ENCODE peak calls at places on chromosomes 13 and 19, in ten cellular contexts. One of them, this sample, is unnamed. For H3K27me3, the result is how much of the 10 kb centered on the place peaks cover.

GRCh38 chr13:49353908-49354307 is 90.0 kb downstream of the CAB39L start:
- DNase-seq in colonic mucosa: no peak
- DNase-seq in neural progenitor cell: no peak
- DNase-seq in BE2C: no peak
- DNase-seq in left ventricle myocardium inferior: no peak
- DNase-seq in hepatocyte: no peak
- DNase-seq in ovary: no peak
- DNase-seq in fibroblast of lung: no peak
- DNase-seq in heart left ventricle: no peak
- DNase-seq in dorsolateral prefrontal cortex: no peak
- DNase-seq in this sample: no peak

GRCh38 chr13:36432106-36432544 is at the start of gene CCNA1:
- DNase-seq in BE2C: peak
- DNase-seq in fibroblast of lung: no peak
- DNase-seq in hepatocyte: peak
- DNase-seq in ovary: no peak
- DNase-seq in colonic mucosa: peak
- DNase-seq in neural progenitor cell: peak
- DNase-seq in dorsolateral prefrontal cortex: peak
- DNase-seq in heart left ventricle: no peak
- DNase-seq in left ventricle myocardium inferior: peak
- DNase-seq in this sample: no peak

GRCh38 chr19:49335071-49335783 is at the start of gene CD37:
- DNase-seq in BE2C: no peak
- DNase-seq in left ventricle myocardium inferior: no peak
- DNase-seq in heart left ventricle: peak
- DNase-seq in fibroblast of lung: no peak
- DNase-seq in neural progenitor cell: no peak
- DNase-seq in ovary: no peak
- DNase-seq in hepatocyte: no peak
- DNase-seq in dorsolateral prefrontal cortex: no peak
- DNase-seq in colonic mucosa: peak
- DNase-seq in this sample: peak

GRCh38 chr13:101795025-101795424 is 342.6 kb downstream of the ITGBL1 start:
- DNase-seq in left ventricle myocardium inferior: no peak
- DNase-seq in BE2C: no peak
- DNase-seq in fibroblast of lung: no peak
- DNase-seq in dorsolateral prefrontal cortex: no peak
- DNase-seq in colonic mucosa: no peak
- DNase-seq in hepatocyte: no peak
- DNase-seq in heart left ventricle: no peak
- DNase-seq in neural progenitor cell: no peak
- DNase-seq in ovary: no peak
- DNase-seq in this sample: no peak

GRCh38 chr19:18117692-18118378 is 20.3 kb downstream of the MAST3 start:
- DNase-seq in fibroblast of lung: peak
- DNase-seq in dorsolateral prefrontal cortex: peak
- DNase-seq in left ventricle myocardium inferior: peak
- DNase-seq in colonic mucosa: peak
- DNase-seq in BE2C: peak
- DNase-seq in heart left ventricle: peak
- DNase-seq in hepatocyte: peak
- DNase-seq in neural progenitor cell: peak
- DNase-seq in ovary: peak
- DNase-seq in this sample: peak

GRCh38 chr13:96982672-96983071 is 11.6 kb downstream of the OXGR1 start:
- DNase-seq in heart left ventricle: peak
- DNase-seq in dorsolateral prefrontal cortex: no peak
- DNase-seq in neural progenitor cell: no peak
- DNase-seq in colonic mucosa: no peak
- DNase-seq in ovary: no peak
- DNase-seq in BE2C: no peak
- DNase-seq in fibroblast of lung: no peak
- DNase-seq in left ventricle myocardium inferior: no peak
- DNase-seq in hepatocyte: no peak
- DNase-seq in this sample: no peak

GRCh38 chr13:65926750-65927171 is 1303.4 kb downstream of the PCDH9 start:
- DNase-seq in BE2C: peak
- DNase-seq in fibroblast of lung: no peak
- DNase-seq in ovary: no peak
- DNase-seq in heart left ventricle: no peak
- DNase-seq in neural progenitor cell: peak
- DNase-seq in dorsolateral prefrontal cortex: no peak
- DNase-seq in colonic mucosa: peak
- DNase-seq in hepatocyte: peak
- DNase-seq in left ventricle myocardium inferior: peak
- DNase-seq in this sample: no peak

GRCh38 chr19:40716655-40717324 is at the start of the genes COQ8B and ITPKC:
- DNase-seq in heart left ventricle: peak
- DNase-seq in ovary: peak
- DNase-seq in neural progenitor cell: peak
- DNase-seq in fibroblast of lung: peak
- DNase-seq in colonic mucosa: peak
- DNase-seq in BE2C: peak
- DNase-seq in hepatocyte: peak
- DNase-seq in left ventricle myocardium inferior: peak
- DNase-seq in dorsolateral prefrontal cortex: peak
- DNase-seq in this sample: peak

GRCh38 chr13:109816979-109817275 is 30.5 kb upstream of the IRS2 start:
- DNase-seq in dorsolateral prefrontal cortex: no peak
- DNase-seq in hepatocyte: no peak
- DNase-seq in ovary: no peak
- DNase-seq in BE2C: no peak
- DNase-seq in heart left ventricle: no peak
- DNase-seq in colonic mucosa: no peak
- DNase-seq in left ventricle myocardium inferior: no peak
- DNase-seq in neural progenitor cell: no peak
- DNase-seq in fibroblast of lung: peak
- DNase-seq in this sample: no peak

GRCh38 chr19:49664171-49665070 is 1.2 kb downstream of the IRF3 start:
- DNase-seq in dorsolateral prefrontal cortex: peak
- DNase-seq in left ventricle myocardium inferior: peak
- DNase-seq in neural progenitor cell: peak
- DNase-seq in heart left ventricle: peak
- DNase-seq in ovary: peak
- DNase-seq in fibroblast of lung: peak
- DNase-seq in hepatocyte: peak
- DNase-seq in BE2C: peak
- DNase-seq in colonic mucosa: peak
- DNase-seq in this sample: no peak

GRCh38 chr13:109939838-109940237 is 153.5 kb upstream of the IRS2 start:
- DNase-seq in neural progenitor cell: no peak
- DNase-seq in fibroblast of lung: no peak
- DNase-seq in dorsolateral prefrontal cortex: no peak
- DNase-seq in colonic mucosa: no peak
- DNase-seq in heart left ventricle: no peak
- DNase-seq in BE2C: no peak
- DNase-seq in hepatocyte: no peak
- DNase-seq in ovary: no peak
- DNase-seq in left ventricle myocardium inferior: no peak
- DNase-seq in this sample: no peak

GRCh38 chr19:58409010-58409790 is 751 bp downstream of the ZNF584 start:
- DNase-seq in hepatocyte: peak
- DNase-seq in left ventricle myocardium inferior: no peak
- DNase-seq in BE2C: peak
- DNase-seq in ovary: peak
- DNase-seq in fibroblast of lung: no peak
- DNase-seq in neural progenitor cell: peak
- DNase-seq in heart left ventricle: no peak
- DNase-seq in dorsolateral prefrontal cortex: no peak
- DNase-seq in colonic mucosa: no peak
- DNase-seq in this sample: no peak

GRCh38 chr13:43289458-43290255 is 266.3 kb downstream of the DNAJC15 start:
- DNase-seq in dorsolateral prefrontal cortex: no peak
- DNase-seq in left ventricle myocardium inferior: no peak
- DNase-seq in fibroblast of lung: no peak
- DNase-seq in hepatocyte: no peak
- DNase-seq in neural progenitor cell: no peak
- DNase-seq in colonic mucosa: no peak
- DNase-seq in BE2C: no peak
- DNase-seq in heart left ventricle: no peak
- DNase-seq in ovary: no peak
- DNase-seq in this sample: no peak

GRCh38 chr19:48333467-48334384 is 8.4 kb downstream of the EMP3 start:
- DNase-seq in colonic mucosa: peak
- DNase-seq in ovary: peak
- DNase-seq in heart left ventricle: peak
- DNase-seq in dorsolateral prefrontal cortex: peak
- DNase-seq in neural progenitor cell: peak
- DNase-seq in hepatocyte: peak
- DNase-seq in left ventricle myocardium inferior: peak
- DNase-seq in fibroblast of lung: peak
- DNase-seq in BE2C: peak
- DNase-seq in this sample: peak
- TF ChIP-seq CTCF in colonic mucosa: peak
- TF ChIP-seq CTCF in ovary: peak
- TF ChIP-seq CTCF in heart left ventricle: peak
- TF ChIP-seq CTCF in dorsolateral prefrontal cortex: peak
- TF ChIP-seq CTCF in neural progenitor cell: peak
- TF ChIP-seq CTCF in hepatocyte: peak
- TF ChIP-seq CTCF in left ventricle myocardium inferior: peak
- TF ChIP-seq CTCF in fibroblast of lung: peak
- TF ChIP-seq CTCF in BE2C: peak
- TF ChIP-seq CTCF in this sample: peak

GRCh38 chr19:38880076-38880881 is 2.2 kb upstream of the RINL start:
- DNase-seq in neural progenitor cell: peak
- DNase-seq in dorsolateral prefrontal cortex: no peak
- DNase-seq in colonic mucosa: no peak
- DNase-seq in ovary: no peak
- DNase-seq in hepatocyte: no peak
- DNase-seq in fibroblast of lung: no peak
- DNase-seq in left ventricle myocardium inferior: no peak
- DNase-seq in heart left ventricle: no peak
- DNase-seq in BE2C: no peak
- DNase-seq in this sample: no peak
- H3K27me3 ChIP-seq in neural progenitor cell: under half
- H3K27me3 ChIP-seq in dorsolateral prefrontal cortex: under half
- H3K27me3 ChIP-seq in colonic mucosa: under half
- H3K27me3 ChIP-seq in ovary: under half
- H3K27me3 ChIP-seq in hepatocyte: under half
- H3K27me3 ChIP-seq in fibroblast of lung: under half
- H3K27me3 ChIP-seq in left ventricle myocardium inferior: under half
- H3K27me3 ChIP-seq in heart left ventricle: under half
- H3K27me3 ChIP-seq in BE2C: under half
- H3K27me3 ChIP-seq in this sample: under half

GRCh38 chr19:45771331-45771933 is 2.4 kb upstream of the SIX5 start:
- DNase-seq in colonic mucosa: peak
- DNase-seq in BE2C: no peak
- DNase-seq in hepatocyte: no peak
- DNase-seq in dorsolateral prefrontal cortex: no peak
- DNase-seq in left ventricle myocardium inferior: no peak
- DNase-seq in heart left ventricle: no peak
- DNase-seq in neural progenitor cell: no peak
- DNase-seq in fibroblast of lung: no peak
- DNase-seq in ovary: peak
- DNase-seq in this sample: no peak
- H3K4me3 ChIP-seq in colonic mucosa: no peak
- H3K4me3 ChIP-seq in BE2C: no peak
- H3K4me3 ChIP-seq in hepatocyte: no peak
- H3K4me3 ChIP-seq in dorsolateral prefrontal cortex: no peak
- H3K4me3 ChIP-seq in left ventricle myocardium inferior: peak
- H3K4me3 ChIP-seq in heart left ventricle: peak
- H3K4me3 ChIP-seq in neural progenitor cell: peak
- H3K4me3 ChIP-seq in fibroblast of lung: no peak
- H3K4me3 ChIP-seq in ovary: peak
- H3K4me3 ChIP-seq in this sample: no peak

DNA sequence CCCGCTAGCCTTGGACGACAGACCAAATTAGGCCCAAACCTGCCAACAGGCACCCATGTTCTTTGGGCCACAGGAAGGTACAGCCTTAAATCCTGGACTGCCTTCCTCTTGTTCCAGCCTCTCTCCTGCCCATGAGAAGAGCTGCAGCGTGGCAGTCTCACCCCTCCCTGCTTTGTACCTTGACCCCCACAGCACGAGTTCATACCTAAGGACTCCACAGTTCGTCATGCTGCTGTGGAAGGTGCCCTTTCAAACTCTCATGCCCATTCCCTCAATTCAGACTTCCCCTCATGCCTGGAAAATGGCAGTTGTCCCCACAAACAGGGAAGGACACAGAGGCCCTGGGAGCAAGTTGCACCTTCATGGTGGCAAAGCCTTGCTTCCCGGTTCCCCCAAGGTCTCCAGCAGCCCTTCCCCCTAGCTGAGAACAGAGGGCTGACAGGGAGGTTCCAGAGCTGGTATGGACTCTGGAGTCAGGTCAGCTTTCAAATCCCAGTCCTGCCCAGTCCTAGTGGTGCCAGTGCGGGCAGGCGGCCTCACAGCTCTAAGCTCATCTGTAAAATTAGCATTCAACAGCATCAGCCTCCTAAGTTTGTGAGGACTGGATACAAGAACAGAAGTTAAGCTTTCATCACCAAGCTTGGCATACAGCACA is 8.6 kb downstream of the GSK3A start:
- DNase-seq in left ventricle myocardium inferior: no peak
- DNase-seq in ovary: no peak
- DNase-seq in dorsolateral prefrontal cortex: no peak
- DNase-seq in fibroblast of lung: no peak
- DNase-seq in BE2C: no peak
- DNase-seq in hepatocyte: peak
- DNase-seq in colonic mucosa: no peak
- DNase-seq in heart left ventricle: no peak
- DNase-seq in neural progenitor cell: no peak
- DNase-seq in this sample: no peak
- TF ChIP-seq CTCF in left ventricle myocardium inferior: no peak
- TF ChIP-seq CTCF in ovary: no peak
- TF ChIP-seq CTCF in dorsolateral prefrontal cortex: no peak
- TF ChIP-seq CTCF in fibroblast of lung: no peak
- TF ChIP-seq CTCF in BE2C: no peak
- TF ChIP-seq CTCF in hepatocyte: no peak
- TF ChIP-seq CTCF in colonic mucosa: no peak
- TF ChIP-seq CTCF in heart left ventricle: no peak
- TF ChIP-seq CTCF in neural progenitor cell: no peak
- TF ChIP-seq CTCF in this sample: no peak

GRCh38 chr19:3278294-3278693 is 53.8 kb downstream of the CELF5 start:
- DNase-seq in dorsolateral prefrontal cortex: no peak
- DNase-seq in neural progenitor cell: no peak
- DNase-seq in colonic mucosa: no peak
- DNase-seq in fibroblast of lung: no peak
- DNase-seq in hepatocyte: no peak
- DNase-seq in ovary: no peak
- DNase-seq in left ventricle myocardium inferior: no peak
- DNase-seq in heart left ventricle: no peak
- DNase-seq in BE2C: no peak
- DNase-seq in this sample: no peak
- H3K27me3 ChIP-seq in dorsolateral prefrontal cortex: under half
- H3K27me3 ChIP-seq in neural progenitor cell: under half
- H3K27me3 ChIP-seq in colonic mucosa: under half
- H3K27me3 ChIP-seq in fibroblast of lung: under half
- H3K27me3 ChIP-seq in hepatocyte: under half
- H3K27me3 ChIP-seq in ovary: under half
- H3K27me3 ChIP-seq in left ventricle myocardium inferior: half or more
- H3K27me3 ChIP-seq in heart left ventricle: under half
- H3K27me3 ChIP-seq in BE2C: under half
- H3K27me3 ChIP-seq in this sample: under half